ENCODE peak calls at places on chromosomes 6 and 20, in four cellular contexts. One of them, this sample, is unnamed.

GRCh38 chr20:20713244-20713765 is 861 bp upstream of the RALGAPA2 start:
- DNase-seq in CD8-positive, alpha-beta T cell: no peak
- DNase-seq in neural progenitor cell: no peak
- DNase-seq in HCT116: no peak
- DNase-seq in this sample: no peak

GRCh38 chr6:80640176-80640575 is 533.7 kb downstream of the BCKDHB start:
- DNase-seq in neural progenitor cell: no peak
- DNase-seq in HCT116: no peak
- DNase-seq in CD8-positive, alpha-beta T cell: no peak
- DNase-seq in this sample: no peak

GRCh38 chr20:1686151-1686748 is 28.7 kb upstream of the SIRPG start:
- DNase-seq in CD8-positive, alpha-beta T cell: no peak
- DNase-seq in HCT116: no peak
- DNase-seq in neural progenitor cell: no peak
- DNase-seq in this sample: no peak

GRCh38 chr6:30810813-30811329 is 66.5 kb upstream of the IER3 start:
- DNase-seq in neural progenitor cell: no peak
- DNase-seq in CD8-positive, alpha-beta T cell: no peak
- DNase-seq in HCT116: peak
- DNase-seq in this sample: no peak

GRCh38 chr20:32380745-32381144 is 22.6 kb downstream of the ASXL1 start:
- DNase-seq in CD8-positive, alpha-beta T cell: no peak
- DNase-seq in neural progenitor cell: no peak
- DNase-seq in HCT116: no peak
- DNase-seq in this sample: no peak

GRCh38 chr20:10357061-10357708 is 76.8 kb downstream of the MKKS start:
- DNase-seq in CD8-positive, alpha-beta T cell: no peak
- DNase-seq in HCT116: no peak
- DNase-seq in neural progenitor cell: no peak
- DNase-seq in this sample: no peak

GRCh38 chr20:61963885-61964674 is 101.6 kb downstream of the TAF4 start:
- DNase-seq in CD8-positive, alpha-beta T cell: no peak
- DNase-seq in HCT116: no peak
- DNase-seq in neural progenitor cell: no peak
- DNase-seq in this sample: no peak

GRCh38 chr6:144252289-144252688 is 32.8 kb upstream of the UTRN start:
- DNase-seq in CD8-positive, alpha-beta T cell: no peak
- DNase-seq in HCT116: no peak
- DNase-seq in neural progenitor cell: no peak
- DNase-seq in this sample: no peak

GRCh38 chr6:33693186-33694158 is 18.0 kb downstream of the UQCC2 start:
- DNase-seq in neural progenitor cell: no peak
- DNase-seq in HCT116: no peak
- DNase-seq in CD8-positive, alpha-beta T cell: no peak
- DNase-seq in this sample: no peak

GRCh38 chr6:110338820-110339470 is 19.2 kb downstream of the METTL24 start:
- DNase-seq in HCT116: no peak
- DNase-seq in neural progenitor cell: no peak
- DNase-seq in CD8-positive, alpha-beta T cell: no peak
- DNase-seq in this sample: no peak

GRCh38 chr6:130426078-130426726 is 60.4 kb downstream of the TMEM200A start:
- DNase-seq in neural progenitor cell: no peak
- DNase-seq in HCT116: peak
- DNase-seq in CD8-positive, alpha-beta T cell: no peak
- DNase-seq in this sample: no peak

GRCh38 chr6:16355699-16356481 is 117.5 kb downstream of the GMPR start:
- DNase-seq in HCT116: no peak
- DNase-seq in neural progenitor cell: no peak
- DNase-seq in CD8-positive, alpha-beta T cell: no peak
- DNase-seq in this sample: no peak

GRCh38 chr20:39563406-39563805 is 601.3 kb downstream of the DHX35 start:
- DNase-seq in CD8-positive, alpha-beta T cell: no peak
- DNase-seq in neural progenitor cell: no peak
- DNase-seq in HCT116: no peak
- DNase-seq in this sample: no peak

GRCh38 chr6:10759312-10759839 is 11.8 kb downstream of the TMEM14B start:
- DNase-seq in HCT116: peak
- DNase-seq in neural progenitor cell: peak
- DNase-seq in CD8-positive, alpha-beta T cell: no peak
- DNase-seq in this sample: no peak

GRCh38 chr6:128284128-128284527 is 236.3 kb downstream of the PTPRK start:
- DNase-seq in HCT116: no peak
- DNase-seq in neural progenitor cell: no peak
- DNase-seq in CD8-positive, alpha-beta T cell: no peak
- DNase-seq in this sample: no peak

GRCh38 chr6:113858605-113859348 is 1.6 kb downstream of the MARCKS start:
- DNase-seq in neural progenitor cell: peak
- DNase-seq in HCT116: peak
- DNase-seq in CD8-positive, alpha-beta T cell: peak
- DNase-seq in this sample: peak

GRCh38 chr20:61556116-61556515 is 304.1 kb downstream of the CDH4 start:
- DNase-seq in neural progenitor cell: no peak
- DNase-seq in CD8-positive, alpha-beta T cell: no peak
- DNase-seq in HCT116: no peak
- DNase-seq in this sample: no peak

GRCh38 chr20:19026121-19026878 is 186.1 kb upstream of the SLC24A3 start:
- DNase-seq in neural progenitor cell: no peak
- DNase-seq in HCT116: no peak
- DNase-seq in CD8-positive, alpha-beta T cell: no peak
- DNase-seq in this sample: no peak

GRCh38 chr20:10637563-10637962 is 36.2 kb downstream of the JAG1 start:
- DNase-seq in neural progenitor cell: peak
- DNase-seq in CD8-positive, alpha-beta T cell: no peak
- DNase-seq in HCT116: no peak
- DNase-seq in this sample: no peak

GRCh38 chr6:112909781-112910180 is 562.7 kb downstream of the RFPL4B start:
- DNase-seq in CD8-positive, alpha-beta T cell: no peak
- DNase-seq in neural progenitor cell: no peak
- DNase-seq in HCT116: no peak
- DNase-seq in this sample: no peak

GRCh38 chr6:25369450-25370086 is 90.4 kb downstream of the CARMIL1 start:
- DNase-seq in HCT116: no peak
- DNase-seq in CD8-positive, alpha-beta T cell: no peak
- DNase-seq in neural progenitor cell: peak
- DNase-seq in this sample: no peak

GRCh38 chr6:30922447-30922852 is 8.4 kb downstream of the VARS2 start:
- DNase-seq in neural progenitor cell: no peak
- DNase-seq in CD8-positive, alpha-beta T cell: no peak
- DNase-seq in HCT116: no peak
- DNase-seq in this sample: no peak

GRCh38 chr6:90369024-90369519 is 72.4 kb upstream of the BACH2 start:
- DNase-seq in HCT116: peak
- DNase-seq in neural progenitor cell: peak
- DNase-seq in CD8-positive, alpha-beta T cell: no peak
- DNase-seq in this sample: peak

GRCh38 chr6:2730353-2730752 is 20.4 kb downstream of the MYLK4 start:
- DNase-seq in neural progenitor cell: no peak
- DNase-seq in CD8-positive, alpha-beta T cell: no peak
- DNase-seq in HCT116: no peak
- DNase-seq in this sample: no peak

GRCh38 chr6:2731281-2731909 is 19.3 kb downstream of the MYLK4 start:
- DNase-seq in HCT116: no peak
- DNase-seq in neural progenitor cell: no peak
- DNase-seq in CD8-positive, alpha-beta T cell: no peak
- DNase-seq in this sample: no peak

GRCh38 chr6:2732503-2733089 is 18.1 kb downstream of the MYLK4 start:
- DNase-seq in CD8-positive, alpha-beta T cell: no peak
- DNase-seq in neural progenitor cell: no peak
- DNase-seq in HCT116: no peak
- DNase-seq in this sample: no peak

GRCh38 chr6:2733324-2733723 is 17.4 kb downstream of the MYLK4 start:
- DNase-seq in HCT116: no peak
- DNase-seq in CD8-positive, alpha-beta T cell: peak
- DNase-seq in neural progenitor cell: no peak
- DNase-seq in this sample: peak

GRCh38 chr6:2729921-2730320 is 20.8 kb downstream of the MYLK4 start:
- DNase-seq in neural progenitor cell: no peak
- DNase-seq in CD8-positive, alpha-beta T cell: no peak
- DNase-seq in HCT116: no peak
- DNase-seq in this sample: no peak
- H3K4me3 ChIP-seq in neural progenitor cell: no peak
- H3K4me3 ChIP-seq in CD8-positive, alpha-beta T cell: no peak
- H3K4me3 ChIP-seq in HCT116: no peak
- H3K4me3 ChIP-seq in this sample: no peak

DNA sequence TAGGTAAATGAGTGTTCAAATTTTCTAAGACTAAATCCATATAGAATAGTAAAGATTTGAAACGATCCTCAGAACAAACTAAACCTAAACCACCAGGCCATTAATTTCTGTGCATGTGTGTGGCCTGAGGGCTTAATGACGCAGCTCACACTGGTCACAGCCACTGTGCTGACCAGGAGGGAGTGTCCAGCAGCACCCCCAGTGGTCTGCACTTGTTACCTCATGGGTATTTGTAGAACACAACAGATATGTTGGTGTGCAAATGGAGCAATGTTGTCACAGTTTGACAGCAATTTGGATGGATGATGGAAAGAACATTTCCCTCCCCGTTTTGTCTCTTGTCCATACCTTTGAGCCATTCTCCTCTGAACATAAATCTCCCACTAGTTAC is 122.4 kb upstream of the EXOC2 start:
- DNase-seq in CD8-positive, alpha-beta T cell: no peak
- DNase-seq in neural progenitor cell: peak
- DNase-seq in HCT116: no peak
- DNase-seq in this sample: no peak
- TF ChIP-seq CTCF in CD8-positive, alpha-beta T cell: no peak
- TF ChIP-seq CTCF in neural progenitor cell: peak
- TF ChIP-seq CTCF in HCT116: peak
- TF ChIP-seq CTCF in this sample: no peak

GRCh38 chr20:36055145-36055544 is 86.8 kb downstream of the CNBD2 start:
- DNase-seq in CD8-positive, alpha-beta T cell: no peak
- DNase-seq in neural progenitor cell: no peak
- DNase-seq in HCT116: no peak
- DNase-seq in this sample: no peak

GRCh38 chr20:36052117-36052513 is 83.7 kb downstream of the CNBD2 start:
- DNase-seq in CD8-positive, alpha-beta T cell: no peak
- DNase-seq in neural progenitor cell: no peak
- DNase-seq in HCT116: no peak
- DNase-seq in this sample: no peak

GRCh38 chr20:36050436-36051317 is 82.3 kb downstream of the CNBD2 start:
- DNase-seq in CD8-positive, alpha-beta T cell: peak
- DNase-seq in HCT116: peak
- DNase-seq in neural progenitor cell: peak
- DNase-seq in this sample: peak

GRCh38 chr20:36051318-36052116 is 83.1 kb downstream of the CNBD2 start:
- DNase-seq in CD8-positive, alpha-beta T cell: no peak
- DNase-seq in HCT116: no peak
- DNase-seq in neural progenitor cell: no peak
- DNase-seq in this sample: no peak
- H3K4me3 ChIP-seq in CD8-positive, alpha-beta T cell: peak
- H3K4me3 ChIP-seq in HCT116: peak
- H3K4me3 ChIP-seq in neural progenitor cell: peak
- H3K4me3 ChIP-seq in this sample: peak

GRCh38 chr6:4379958-4380357 is 244.6 kb upstream of the ECI2 start:
- DNase-seq in HCT116: no peak
- DNase-seq in neural progenitor cell: no peak
- DNase-seq in CD8-positive, alpha-beta T cell: no peak
- DNase-seq in this sample: no peak
- TF ChIP-seq CTCF in HCT116: no peak
- TF ChIP-seq CTCF in neural progenitor cell: no peak
- TF ChIP-seq CTCF in CD8-positive, alpha-beta T cell: no peak
- TF ChIP-seq CTCF in this sample: no peak

DNA sequence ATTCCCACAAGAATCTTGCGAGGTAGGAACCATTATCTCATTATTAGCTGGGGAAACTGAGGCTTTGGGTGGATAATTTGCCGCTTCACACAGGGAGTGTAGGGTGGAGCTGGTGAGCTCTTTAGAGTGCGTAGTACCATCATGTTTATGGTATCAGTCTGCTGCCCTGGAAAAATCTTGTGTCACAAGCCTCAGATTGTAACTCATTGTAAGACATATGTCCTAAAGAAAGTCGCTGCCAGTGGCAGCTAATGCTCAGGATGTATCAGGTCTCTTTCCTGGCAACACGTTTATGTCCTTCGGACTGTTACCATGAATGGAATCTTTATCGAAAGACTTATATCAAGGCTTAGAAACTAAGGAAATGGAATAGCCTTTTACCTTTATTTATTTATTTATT is 1.9 kb downstream of the ZFAND3 start:
- DNase-seq in HCT116: no peak
- DNase-seq in neural progenitor cell: no peak
- DNase-seq in CD8-positive, alpha-beta T cell: no peak
- DNase-seq in this sample: no peak
- H3K4me3 ChIP-seq in HCT116: no peak
- H3K4me3 ChIP-seq in neural progenitor cell: peak
- H3K4me3 ChIP-seq in CD8-positive, alpha-beta T cell: no peak
- H3K4me3 ChIP-seq in this sample: no peak

GRCh38 chr6:124882580-124883393 is 79.5 kb upstream of the RNF217 start:
- DNase-seq in CD8-positive, alpha-beta T cell: no peak
- DNase-seq in HCT116: no peak
- DNase-seq in neural progenitor cell: no peak
- DNase-seq in this sample: no peak
- TF ChIP-seq CTCF in CD8-positive, alpha-beta T cell: no peak
- TF ChIP-seq CTCF in HCT116: no peak
- TF ChIP-seq CTCF in neural progenitor cell: no peak
- TF ChIP-seq CTCF in this sample: no peak

DNA sequence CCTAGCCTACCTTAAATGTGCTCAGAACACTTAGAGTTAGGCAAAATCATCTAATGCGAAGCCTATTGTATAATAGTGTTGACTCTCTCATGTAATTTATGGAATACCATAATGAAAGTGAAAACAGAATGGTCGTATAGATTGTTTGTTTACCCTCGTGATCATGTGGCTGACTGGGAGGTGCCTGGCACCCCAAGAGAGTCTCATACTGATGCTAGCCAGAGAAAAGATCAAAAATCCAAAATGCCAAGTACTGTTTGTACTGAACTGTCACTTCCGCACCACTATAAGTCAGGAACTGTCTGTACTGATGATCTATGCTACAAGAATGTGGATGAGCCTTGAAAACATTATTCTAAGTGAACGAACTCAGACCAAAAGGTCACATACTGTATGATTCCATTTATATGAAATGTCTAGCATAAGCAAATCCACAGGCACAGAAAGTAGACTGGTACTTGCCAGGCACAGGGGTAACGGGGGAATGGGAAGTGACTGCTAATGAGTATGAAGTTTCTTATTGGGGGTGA is 22.4 kb downstream of the ZMYND8 start:
- DNase-seq in neural progenitor cell: no peak
- DNase-seq in CD8-positive, alpha-beta T cell: no peak
- DNase-seq in HCT116: no peak
- DNase-seq in this sample: no peak
- H3K4me3 ChIP-seq in neural progenitor cell: no peak
- H3K4me3 ChIP-seq in CD8-positive, alpha-beta T cell: no peak
- H3K4me3 ChIP-seq in HCT116: peak
- H3K4me3 ChIP-seq in this sample: no peak

This sample was measured in tibial artery.